ENCODE peak calls at places on chromosome 3, in nine cellular contexts. One of them, this sample, is unnamed.

GRCh38 chr3:134380249-134380648 is 6.0 kb upstream of the AMOTL2 start:
- DNase-seq in astrocyte: no peak
- DNase-seq in psoas muscle: no peak
- DNase-seq in mucosa of descending colon: no peak
- DNase-seq in foreskin fibroblast: no peak
- DNase-seq in BJ: no peak
- DNase-seq in coronary artery: no peak
- DNase-seq in cardiac fibroblast: no peak
- DNase-seq in GM23338: no peak
- DNase-seq in this sample: no peak

GRCh38 chr3:159856496-159857098 is 132.0 kb upstream of the IL12A start:
- DNase-seq in astrocyte: no peak
- DNase-seq in psoas muscle: peak
- DNase-seq in mucosa of descending colon: no peak
- DNase-seq in foreskin fibroblast: no peak
- DNase-seq in BJ: no peak
- DNase-seq in coronary artery: no peak
- DNase-seq in cardiac fibroblast: no peak
- DNase-seq in GM23338: no peak
- DNase-seq in this sample: no peak

GRCh38 chr3:57805674-57806073 is 49.6 kb downstream of the SLMAP start:
- DNase-seq in astrocyte: peak
- DNase-seq in psoas muscle: no peak
- DNase-seq in mucosa of descending colon: no peak
- DNase-seq in foreskin fibroblast: peak
- DNase-seq in BJ: peak
- DNase-seq in coronary artery: no peak
- DNase-seq in cardiac fibroblast: peak
- DNase-seq in GM23338: peak
- DNase-seq in this sample: peak

GRCh38 chr3:126481808-126482502 is 6.3 kb upstream of the ZXDC start:
- DNase-seq in astrocyte: no peak
- DNase-seq in psoas muscle: peak
- DNase-seq in mucosa of descending colon: peak
- DNase-seq in foreskin fibroblast: peak
- DNase-seq in BJ: no peak
- DNase-seq in coronary artery: no peak
- DNase-seq in cardiac fibroblast: peak
- DNase-seq in GM23338: no peak
- DNase-seq in this sample: no peak

GRCh38 chr3:14525685-14526631 is 14.2 kb downstream of the GRIP2 start:
- DNase-seq in astrocyte: peak
- DNase-seq in psoas muscle: peak
- DNase-seq in mucosa of descending colon: no peak
- DNase-seq in foreskin fibroblast: peak
- DNase-seq in BJ: peak
- DNase-seq in coronary artery: no peak
- DNase-seq in cardiac fibroblast: peak
- DNase-seq in GM23338: no peak
- DNase-seq in this sample: peak

GRCh38 chr3:3191675-3192480 is 12.4 kb upstream of the CRBN start:
- DNase-seq in astrocyte: peak
- DNase-seq in psoas muscle: no peak
- DNase-seq in mucosa of descending colon: no peak
- DNase-seq in foreskin fibroblast: no peak
- DNase-seq in BJ: no peak
- DNase-seq in coronary artery: no peak
- DNase-seq in cardiac fibroblast: peak
- DNase-seq in GM23338: no peak
- DNase-seq in this sample: no peak

GRCh38 chr3:139491966-139492365 is 15.7 kb upstream of the RBP2 start:
- DNase-seq in astrocyte: no peak
- DNase-seq in psoas muscle: no peak
- DNase-seq in mucosa of descending colon: no peak
- DNase-seq in foreskin fibroblast: no peak
- DNase-seq in BJ: no peak
- DNase-seq in coronary artery: no peak
- DNase-seq in cardiac fibroblast: no peak
- DNase-seq in GM23338: peak
- DNase-seq in this sample: no peak

GRCh38 chr3:27666277-27666676 is 55.8 kb downstream of the EOMES start:
- DNase-seq in astrocyte: no peak
- DNase-seq in psoas muscle: no peak
- DNase-seq in mucosa of descending colon: no peak
- DNase-seq in foreskin fibroblast: no peak
- DNase-seq in BJ: no peak
- DNase-seq in coronary artery: no peak
- DNase-seq in cardiac fibroblast: peak
- DNase-seq in GM23338: peak
- DNase-seq in this sample: no peak

GRCh38 chr3:155034786-155035185 is 45.3 kb upstream of the MME start:
- DNase-seq in astrocyte: no peak
- DNase-seq in psoas muscle: no peak
- DNase-seq in mucosa of descending colon: no peak
- DNase-seq in foreskin fibroblast: no peak
- DNase-seq in BJ: no peak
- DNase-seq in coronary artery: no peak
- DNase-seq in cardiac fibroblast: no peak
- DNase-seq in GM23338: no peak
- DNase-seq in this sample: no peak

GRCh38 chr3:162285252-162285651 is 788.6 kb downstream of the OTOL1 start:
- DNase-seq in astrocyte: no peak
- DNase-seq in psoas muscle: no peak
- DNase-seq in mucosa of descending colon: no peak
- DNase-seq in foreskin fibroblast: no peak
- DNase-seq in BJ: no peak
- DNase-seq in coronary artery: no peak
- DNase-seq in cardiac fibroblast: no peak
- DNase-seq in GM23338: no peak
- DNase-seq in this sample: no peak

GRCh38 chr3:29827756-29828155 is 546.9 kb downstream of the RBMS3 start:
- DNase-seq in astrocyte: peak
- DNase-seq in psoas muscle: no peak
- DNase-seq in mucosa of descending colon: no peak
- DNase-seq in foreskin fibroblast: peak
- DNase-seq in BJ: no peak
- DNase-seq in coronary artery: no peak
- DNase-seq in cardiac fibroblast: peak
- DNase-seq in GM23338: no peak
- DNase-seq in this sample: no peak

GRCh38 chr3:4994823-4995499 is 15.7 kb downstream of the BHLHE40 start:
- DNase-seq in astrocyte: peak
- DNase-seq in psoas muscle: peak
- DNase-seq in mucosa of descending colon: no peak
- DNase-seq in foreskin fibroblast: peak
- DNase-seq in BJ: peak
- DNase-seq in coronary artery: peak
- DNase-seq in cardiac fibroblast: peak
- DNase-seq in GM23338: no peak
- DNase-seq in this sample: no peak

GRCh38 chr3:132616780-132617179 is 19.7 kb downstream of the ACKR4 start:
- DNase-seq in astrocyte: no peak
- DNase-seq in psoas muscle: no peak
- DNase-seq in mucosa of descending colon: no peak
- DNase-seq in foreskin fibroblast: no peak
- DNase-seq in BJ: no peak
- DNase-seq in coronary artery: no peak
- DNase-seq in cardiac fibroblast: no peak
- DNase-seq in GM23338: no peak
- DNase-seq in this sample: no peak

GRCh38 chr3:70981252-70981933 is 602.1 kb downstream of the FOXP1 start:
- DNase-seq in astrocyte: no peak
- DNase-seq in psoas muscle: no peak
- DNase-seq in mucosa of descending colon: no peak
- DNase-seq in foreskin fibroblast: no peak
- DNase-seq in BJ: no peak
- DNase-seq in coronary artery: no peak
- DNase-seq in cardiac fibroblast: no peak
- DNase-seq in GM23338: no peak
- DNase-seq in this sample: no peak

GRCh38 chr3:157417247-157417646 is 19.4 kb upstream of the PTX3 start:
- DNase-seq in astrocyte: no peak
- DNase-seq in psoas muscle: no peak
- DNase-seq in mucosa of descending colon: no peak
- DNase-seq in foreskin fibroblast: no peak
- DNase-seq in BJ: no peak
- DNase-seq in coronary artery: no peak
- DNase-seq in cardiac fibroblast: peak
- DNase-seq in GM23338: no peak
- DNase-seq in this sample: no peak

GRCh38 chr3:159789742-159790635 is 198.6 kb upstream of the IL12A start:
- DNase-seq in astrocyte: no peak
- DNase-seq in psoas muscle: no peak
- DNase-seq in mucosa of descending colon: peak
- DNase-seq in foreskin fibroblast: no peak
- DNase-seq in BJ: no peak
- DNase-seq in coronary artery: no peak
- DNase-seq in cardiac fibroblast: no peak
- DNase-seq in GM23338: no peak
- DNase-seq in this sample: no peak

GRCh38 chr3:50607271-50608091 is 4.1 kb downstream of the CISH start:
- DNase-seq in astrocyte: no peak
- DNase-seq in psoas muscle: peak
- DNase-seq in mucosa of descending colon: no peak
- DNase-seq in foreskin fibroblast: no peak
- DNase-seq in BJ: no peak
- DNase-seq in coronary artery: no peak
- DNase-seq in cardiac fibroblast: no peak
- DNase-seq in GM23338: no peak
- DNase-seq in this sample: no peak

GRCh38 chr3:101725192-101725889 is 927 bp downstream of the CEP97 start:
- DNase-seq in astrocyte: peak
- DNase-seq in psoas muscle: no peak
- DNase-seq in mucosa of descending colon: peak
- DNase-seq in foreskin fibroblast: peak
- DNase-seq in BJ: no peak
- DNase-seq in coronary artery: peak
- DNase-seq in cardiac fibroblast: peak
- DNase-seq in GM23338: peak
- DNase-seq in this sample: no peak

GRCh38 chr3:194488007-194488742 is 1.4 kb upstream of the ATP13A3 start:
- DNase-seq in astrocyte: peak
- DNase-seq in psoas muscle: no peak
- DNase-seq in mucosa of descending colon: no peak
- DNase-seq in foreskin fibroblast: no peak
- DNase-seq in BJ: no peak
- DNase-seq in coronary artery: no peak
- DNase-seq in cardiac fibroblast: peak
- DNase-seq in GM23338: no peak
- DNase-seq in this sample: no peak
- H3K4me3 ChIP-seq in astrocyte: no peak
- H3K4me3 ChIP-seq in psoas muscle: peak
- H3K4me3 ChIP-seq in mucosa of descending colon: no peak
- H3K4me3 ChIP-seq in foreskin fibroblast: no peak
- H3K4me3 ChIP-seq in BJ: no peak
- H3K4me3 ChIP-seq in coronary artery: peak
- H3K4me3 ChIP-seq in cardiac fibroblast: peak
- H3K4me3 ChIP-seq in GM23338: peak
- H3K4me3 ChIP-seq in this sample: no peak

GRCh38 chr3:73361591-73361990 is 263.1 kb downstream of the PDZRN3 start:
- DNase-seq in astrocyte: no peak
- DNase-seq in psoas muscle: no peak
- DNase-seq in mucosa of descending colon: no peak
- DNase-seq in foreskin fibroblast: no peak
- DNase-seq in BJ: no peak
- DNase-seq in coronary artery: no peak
- DNase-seq in cardiac fibroblast: no peak
- DNase-seq in GM23338: no peak
- DNase-seq in this sample: no peak
- TF ChIP-seq CTCF in astrocyte: no peak
- TF ChIP-seq CTCF in psoas muscle: no peak
- TF ChIP-seq CTCF in mucosa of descending colon: no peak
- TF ChIP-seq CTCF in foreskin fibroblast: no peak
- TF ChIP-seq CTCF in BJ: no peak
- TF ChIP-seq CTCF in coronary artery: no peak
- TF ChIP-seq CTCF in cardiac fibroblast: no peak
- TF ChIP-seq CTCF in GM23338: no peak
- TF ChIP-seq CTCF in this sample: no peak

GRCh38 chr3:7205535-7206331 is 344.8 kb downstream of the GRM7 start:
- DNase-seq in astrocyte: peak
- DNase-seq in psoas muscle: no peak
- DNase-seq in mucosa of descending colon: no peak
- DNase-seq in foreskin fibroblast: no peak
- DNase-seq in BJ: no peak
- DNase-seq in coronary artery: no peak
- DNase-seq in cardiac fibroblast: no peak
- DNase-seq in GM23338: no peak
- DNase-seq in this sample: no peak
- H3K4me3 ChIP-seq in astrocyte: no peak
- H3K4me3 ChIP-seq in psoas muscle: no peak
- H3K4me3 ChIP-seq in mucosa of descending colon: no peak
- H3K4me3 ChIP-seq in foreskin fibroblast: no peak
- H3K4me3 ChIP-seq in BJ: no peak
- H3K4me3 ChIP-seq in coronary artery: peak
- H3K4me3 ChIP-seq in cardiac fibroblast: no peak
- H3K4me3 ChIP-seq in GM23338: no peak
- H3K4me3 ChIP-seq in this sample: no peak

DNA sequence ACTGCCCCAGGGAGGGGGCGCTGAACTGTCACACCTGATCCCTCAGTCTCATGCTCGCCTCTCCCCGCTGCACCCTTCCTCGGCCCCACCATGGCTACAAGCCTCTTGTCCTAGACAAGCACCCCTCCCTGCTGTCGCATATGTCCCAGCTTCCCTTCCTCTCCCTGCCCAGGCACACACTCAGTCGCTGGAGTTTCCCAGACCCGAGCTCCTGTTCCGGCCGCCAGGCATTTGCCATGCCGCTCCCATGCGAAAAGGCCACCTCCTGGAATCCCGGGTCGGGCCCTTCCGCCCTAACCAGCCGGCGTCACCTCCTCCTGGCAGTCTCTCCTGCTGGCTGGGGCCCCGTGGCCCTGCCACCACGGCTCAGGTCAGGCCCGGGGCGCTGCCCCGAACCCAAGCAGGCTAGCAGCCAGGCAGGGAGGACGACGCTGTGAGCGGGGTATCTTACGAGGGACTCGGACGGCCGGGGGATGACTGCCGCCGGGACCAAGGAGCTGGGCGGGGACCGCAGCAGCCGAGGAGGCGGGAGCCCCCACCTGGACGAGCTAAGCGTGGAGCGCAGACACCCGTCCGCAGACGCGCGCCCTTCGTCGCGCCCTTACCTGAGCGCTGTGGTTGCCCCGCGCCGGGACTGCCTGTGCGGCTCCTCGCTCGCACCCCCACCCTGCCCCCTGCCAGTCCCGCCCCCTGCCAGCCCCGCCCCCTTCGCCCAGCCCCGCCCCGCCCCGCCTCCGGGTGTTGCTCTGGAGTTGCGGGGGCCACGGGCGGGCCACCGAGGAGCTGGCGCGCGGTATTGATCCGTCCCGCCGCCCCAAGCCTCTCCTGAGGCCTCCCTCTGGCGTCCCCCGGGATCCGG is at the start of gene ALS2CL:
- DNase-seq in astrocyte: no peak
- DNase-seq in psoas muscle: peak
- DNase-seq in mucosa of descending colon: peak
- DNase-seq in foreskin fibroblast: no peak
- DNase-seq in BJ: no peak
- DNase-seq in coronary artery: peak
- DNase-seq in cardiac fibroblast: peak
- DNase-seq in GM23338: peak
- DNase-seq in this sample: no peak
- TF ChIP-seq CTCF in astrocyte: no peak
- TF ChIP-seq CTCF in psoas muscle: no peak
- TF ChIP-seq CTCF in mucosa of descending colon: no peak
- TF ChIP-seq CTCF in foreskin fibroblast: no peak
- TF ChIP-seq CTCF in BJ: no peak
- TF ChIP-seq CTCF in coronary artery: no peak
- TF ChIP-seq CTCF in cardiac fibroblast: no peak
- TF ChIP-seq CTCF in GM23338: no peak
- TF ChIP-seq CTCF in this sample: no peak

GRCh38 chr3:150184426-150185071 is 213.9 kb upstream of the PFN2 start:
- DNase-seq in astrocyte: no peak
- DNase-seq in psoas muscle: no peak
- DNase-seq in mucosa of descending colon: no peak
- DNase-seq in foreskin fibroblast: peak
- DNase-seq in BJ: no peak
- DNase-seq in coronary artery: no peak
- DNase-seq in cardiac fibroblast: peak
- DNase-seq in GM23338: no peak
- DNase-seq in this sample: no peak
- H3K4me3 ChIP-seq in astrocyte: peak
- H3K4me3 ChIP-seq in psoas muscle: peak
- H3K4me3 ChIP-seq in mucosa of descending colon: no peak
- H3K4me3 ChIP-seq in foreskin fibroblast: peak
- H3K4me3 ChIP-seq in BJ: no peak
- H3K4me3 ChIP-seq in coronary artery: peak
- H3K4me3 ChIP-seq in cardiac fibroblast: no peak
- H3K4me3 ChIP-seq in GM23338: peak
- H3K4me3 ChIP-seq in this sample: no peak

This sample was measured in AG09309.